ENCODE peak calls at places on chromosomes 1 and 21, in seven cellular contexts. E, F, H, K, G, W and C are unnamed samples.
A peak's percentile ranks its signal among the peaks of the same experiment; 100 is the strongest.

GRCh38 chr1:62370594-62370993 is 51.4 kb upstream of the KANK4 start:
- DNase-seq in G (no peak), W (peak; percentile 61), E (no peak), F (no peak), H (no peak), K (no peak), C (no peak)

GRCh38 chr21:45939521-45940045 is 42.0 kb upstream of the COL6A1 start:
- DNase-seq in E (no peak), H (no peak), W (no peak), G (no peak), F (no peak), K (no peak), C (no peak)

GRCh38 chr1:27122652-27123051 is 32.3 kb downstream of the SLC9A1 start:
- DNase-seq in F (peak; percentile 83), W (peak; percentile 70), G (no peak), H (no peak), E (peak; percentile 86), K (no peak), C (no peak)

GRCh38 chr1:155005076-155005971 is 2.7 kb downstream of the ZBTB7B start:
- DNase-seq in E (peak; percentile 86), W (peak; percentile 86), F (peak; percentile 92), H (no peak), G (peak; percentile 41), K (no peak), C (peak; percentile 71)

GRCh38 chr1:117605164-117605810 is 561 bp upstream of the TENT5C start:
- DNase-seq in H (no peak), K (no peak), F (peak; percentile 74), G (no peak), E (no peak), W (peak; percentile 73), C (no peak)

GRCh38 chr21:45817345-45817744 is 164.2 kb upstream of the COL6A1 start:
- DNase-seq in F (no peak), W (no peak), G (no peak), K (no peak), H (no peak), E (no peak), C (no peak)

GRCh38 chr1:205339717-205340116 is 17.0 kb downstream of the KLHDC8A start:
- DNase-seq in K (no peak), G (no peak), F (no peak), E (no peak), H (no peak), W (no peak), C (no peak)

GRCh38 chr1:39509360-39510009 is 18.0 kb downstream of the BMP8A start:
- DNase-seq in E (peak; percentile 71), F (peak; percentile 86), K (no peak), H (no peak), W (no peak), G (no peak), C (peak; percentile 28)

GRCh38 chr1:224769987-224770693 is 154.0 kb downstream of the CNIH3 start:
- DNase-seq in F (no peak), H (no peak), G (no peak), W (no peak), E (no peak), K (no peak), C (no peak)

GRCh38 chr1:92274939-92275338 is 23.8 kb downstream of the GLMN start:
- DNase-seq in E (no peak), H (no peak), G (no peak), K (no peak), F (no peak), W (no peak), C (no peak)

GRCh38 chr1:87598429-87598828 is 269.7 kb downstream of the LMO4 start:
- DNase-seq in K (no peak), W (no peak), G (no peak), E (no peak), F (no peak), H (peak; percentile 7), C (no peak)

GRCh38 chr1:222331340-222331739 is 216.6 kb downstream of the HHIPL2 start:
- DNase-seq in G (no peak), K (no peak), W (no peak), H (no peak), E (no peak), F (no peak), C (no peak)

GRCh38 chr1:158972841-158973240 is 36.9 kb upstream of the IFI16 start:
- DNase-seq in G (no peak), H (no peak), K (no peak), F (no peak), W (no peak), E (no peak), C (no peak)

GRCh38 chr1:159067699-159068621 is 8.6 kb downstream of the AIM2 start:
- DNase-seq in F (no peak), E (no peak), K (no peak), W (peak; percentile 47), G (no peak), H (no peak), C (peak; percentile 72)

GRCh38 chr1:12460121-12460520 is 157.9 kb downstream of the DHRS3 start:
- DNase-seq in K (no peak), F (no peak), W (no peak), H (no peak), G (no peak), E (no peak), C (no peak)

GRCh38 chr1:173861731-173862145 is 6.1 kb downstream of the GAS5 start:
- DNase-seq in H (no peak), W (no peak), G (no peak), F (no peak), E (no peak), K (no peak), C (no peak)

GRCh38 chr1:173860065-173860464 is 7.7 kb downstream of the GAS5 start:
- DNase-seq in K (no peak), H (no peak), E (no peak), G (no peak), F (no peak), W (no peak), C (no peak)

GRCh38 chr1:173863224-173864151 is 4.3 kb downstream of the GAS5 start:
- DNase-seq in E (no peak), F (no peak), G (no peak), K (no peak), W (no peak), H (no peak), C (no peak)

GRCh38 chr1:173864179-173864867 is 3.5 kb downstream of the GAS5 start:
- DNase-seq in G (no peak), H (no peak), K (no peak), F (no peak), W (no peak), E (no peak), C (peak; percentile 8)

DNA sequence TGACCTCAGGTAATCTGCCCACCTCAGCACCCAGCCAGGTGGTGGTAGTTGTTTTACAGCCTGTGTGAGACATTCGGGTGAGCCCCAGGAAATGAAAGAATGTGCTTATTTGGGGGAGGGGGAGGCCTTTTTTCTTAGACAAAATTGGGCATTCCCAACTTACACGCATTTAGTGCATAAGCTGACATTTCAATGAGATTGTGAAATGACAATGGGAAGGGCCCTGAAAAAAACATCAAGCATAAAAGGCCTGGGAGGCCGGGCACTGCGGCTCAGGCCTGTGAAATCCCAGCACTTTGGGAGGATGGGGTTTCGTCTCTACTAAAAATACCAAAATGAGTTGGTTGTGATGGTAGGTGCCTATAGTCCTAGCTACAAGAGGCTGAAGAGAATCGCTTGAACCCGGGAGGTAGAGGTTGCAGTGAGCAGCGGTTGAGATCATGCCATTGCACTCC is 5.0 kb downstream of the GAS5 start:
- DNase-seq in F (no peak), K (no peak), G (no peak), W (no peak), E (no peak), H (no peak), C (no peak)
- H3K27ac ChIP-seq in F (no peak overlapping the region), K (no peak overlapping the region), G (no peak overlapping the region), W (no peak overlapping the region), E (no peak overlapping the region), H (peak overlapping the region; percentile 91), C (no peak overlapping the region)

GRCh38 chr1:116506132-116507004 is 64.5 kb downstream of the CD58 start:
- DNase-seq in W (no peak), G (no peak), E (no peak), H (no peak), F (no peak), K (no peak), C (no peak)
- H3K4me1 ChIP-seq in W (peaks cover 41% of the 10 kb centered on the region), G (peaks cover 58% of the 10 kb centered on the region), E (peaks cover 35% of the 10 kb centered on the region), H (peaks cover 65% of the 10 kb centered on the region), F (no peaks in the 10 kb centered on the region), K (peaks cover 26% of the 10 kb centered on the region), C (peaks cover 60% of the 10 kb centered on the region)

DNA sequence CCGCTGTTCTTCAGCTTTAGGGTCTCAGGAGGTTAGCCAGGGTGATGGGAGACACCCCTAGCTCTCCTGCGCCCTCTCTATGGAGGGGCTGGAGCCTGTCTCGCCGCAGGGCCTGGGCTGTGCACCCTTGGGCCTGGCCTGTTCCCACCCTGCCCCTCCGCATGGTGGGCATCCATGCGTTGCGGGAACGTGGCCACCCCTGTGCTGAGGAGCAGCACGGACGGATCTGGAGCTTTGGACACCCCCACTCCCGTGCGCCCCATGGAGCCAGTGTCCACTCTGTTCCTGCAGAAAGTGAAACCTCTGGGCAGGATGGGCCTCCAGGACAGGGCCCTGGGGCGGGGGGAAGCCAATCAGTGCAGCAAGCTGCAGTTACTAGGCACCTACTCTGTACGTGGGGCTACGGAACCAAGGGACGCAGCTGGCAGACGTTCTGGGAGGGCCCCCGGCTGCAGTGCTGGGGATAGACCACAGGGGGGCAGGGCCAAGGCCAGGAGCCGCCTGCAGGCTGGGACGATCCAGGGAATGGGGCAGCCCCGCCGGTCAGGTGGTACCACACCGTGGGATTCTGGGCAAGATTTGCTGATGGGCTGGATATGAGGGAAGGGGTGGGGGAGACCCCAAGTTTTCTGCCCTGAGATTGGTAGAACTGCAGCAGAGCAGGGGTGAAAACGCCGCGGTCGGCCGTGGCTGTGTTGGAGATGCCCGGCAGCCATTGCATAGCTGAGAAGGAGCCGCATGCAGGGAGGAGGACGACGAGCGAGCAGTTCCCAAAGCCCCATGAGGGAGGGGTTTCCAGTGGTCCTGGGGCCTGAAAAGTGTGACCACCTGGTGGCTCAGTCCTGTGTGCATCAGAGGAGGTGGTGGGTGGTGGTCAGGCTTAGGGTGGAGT is 43.3 kb downstream of the TP73 start:
- DNase-seq in K (peak; percentile 3), E (peak; percentile 37), F (no peak), W (peak; percentile 72), H (no peak), G (no peak), C (no peak)
- H3K4me3 ChIP-seq in K (no peak overlapping the region), E (no peak overlapping the region), F (no peak overlapping the region), W (peak overlapping the region; percentile 23), H (no peak overlapping the region), G (no peak overlapping the region), C (no peak overlapping the region)

DNA sequence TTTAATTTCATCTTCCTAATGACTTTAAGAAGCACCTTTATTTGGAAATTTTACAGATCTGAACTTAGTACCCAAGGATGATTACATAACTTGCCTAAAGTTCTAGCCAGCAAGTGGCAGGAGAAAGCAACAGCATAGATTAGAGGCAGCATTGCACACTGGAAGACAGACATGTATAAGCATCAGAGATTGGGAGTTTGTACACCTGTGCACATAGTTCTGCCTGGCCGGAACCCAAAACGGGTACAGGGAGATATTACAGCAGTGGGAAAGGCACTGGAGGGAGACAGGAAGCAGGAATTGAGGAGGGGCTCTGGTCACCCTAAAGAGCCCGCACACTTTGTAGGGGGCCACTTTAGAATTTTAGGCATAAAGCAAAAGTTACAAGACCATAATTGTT is 19.3 kb downstream of the GBP6 start:
- DNase-seq in E (no peak), F (no peak), G (no peak), K (no peak), W (no peak), H (no peak), C (no peak)
- H3K27ac ChIP-seq in E (no peak overlapping the region), F (no peak overlapping the region), G (no peak overlapping the region), K (no peak overlapping the region), W (no peak overlapping the region), H (no peak overlapping the region), C (no peak overlapping the region)